ENCODE peak calls at places on chromosomes 12 and 14, in four cellular contexts. One of them, this sample, is unnamed.

GRCh38 chr12:32201996-32202395 is 95.3 kb downstream of the BICD1 start:
- DNase-seq in HCT116: no peak
- DNase-seq in gastrocnemius medialis: no peak
- DNase-seq in psoas muscle: peak; percentile 48
- DNase-seq in this sample: no peak

GRCh38 chr12:54377797-54378515 is 6.6 kb downstream of the ZNF385A start:
- DNase-seq in gastrocnemius medialis: no peak
- DNase-seq in psoas muscle: peak; percentile 39
- DNase-seq in HCT116: no peak
- DNase-seq in this sample: no peak

GRCh38 chr14:94041551-94042346 is 15.6 kb downstream of the OTUB2 start:
- DNase-seq in gastrocnemius medialis: no peak
- DNase-seq in HCT116: no peak
- DNase-seq in psoas muscle: no peak
- DNase-seq in this sample: no peak

GRCh38 chr12:24519759-24520158 is 429.1 kb downstream of the BCAT1 start:
- DNase-seq in HCT116: no peak
- DNase-seq in gastrocnemius medialis: no peak
- DNase-seq in psoas muscle: no peak
- DNase-seq in this sample: no peak

GRCh38 chr12:10701226-10701681 is 21.9 kb downstream of the YBX3 start:
- DNase-seq in gastrocnemius medialis: no peak
- DNase-seq in HCT116: no peak
- DNase-seq in psoas muscle: no peak
- DNase-seq in this sample: no peak

GRCh38 chr12:29148065-29148957 is 767 bp upstream of the FAR2 start:
- DNase-seq in psoas muscle: peak; percentile 55
- DNase-seq in HCT116: no peak
- DNase-seq in gastrocnemius medialis: peak; percentile 29
- DNase-seq in this sample: peak; percentile 27

GRCh38 chr14:75399819-75400678 is 27.8 kb upstream of the JDP2 start:
- DNase-seq in gastrocnemius medialis: peak; percentile 94
- DNase-seq in HCT116: no peak
- DNase-seq in psoas muscle: peak; percentile 96
- DNase-seq in this sample: peak; percentile 88

GRCh38 chr12:45299132-45299692 is 83.3 kb downstream of the ANO6 start:
- DNase-seq in HCT116: peak; percentile 23
- DNase-seq in psoas muscle: no peak
- DNase-seq in gastrocnemius medialis: no peak
- DNase-seq in this sample: no peak

GRCh38 chr12:122830517-122831214 is 4.6 kb upstream of the HIP1R start:
- DNase-seq in psoas muscle: no peak
- DNase-seq in gastrocnemius medialis: no peak
- DNase-seq in HCT116: peak; percentile 87
- DNase-seq in this sample: peak; percentile 78

GRCh38 chr12:97026901-97027300 is 119.8 kb downstream of the NEDD1 start:
- DNase-seq in HCT116: no peak
- DNase-seq in gastrocnemius medialis: no peak
- DNase-seq in psoas muscle: no peak
- DNase-seq in this sample: no peak

GRCh38 chr12:105736498-105736897 is 402.3 kb downstream of the NUAK1 start:
- DNase-seq in psoas muscle: no peak
- DNase-seq in gastrocnemius medialis: no peak
- DNase-seq in HCT116: no peak
- DNase-seq in this sample: no peak

GRCh38 chr12:68474467-68475204 is 136.1 kb upstream of the RAP1B start:
- DNase-seq in psoas muscle: no peak
- DNase-seq in gastrocnemius medialis: no peak
- DNase-seq in HCT116: no peak
- DNase-seq in this sample: no peak

GRCh38 chr12:69479675-69480074 is 9.5 kb downstream of the FRS2 start:
- DNase-seq in HCT116: no peak
- DNase-seq in psoas muscle: no peak
- DNase-seq in gastrocnemius medialis: no peak
- DNase-seq in this sample: no peak

GRCh38 chr12:121033625-121034349 is 5.3 kb downstream of the OASL start:
- DNase-seq in gastrocnemius medialis: no peak
- DNase-seq in psoas muscle: no peak
- DNase-seq in HCT116: peak; percentile 39
- DNase-seq in this sample: peak; percentile 54

GRCh38 chr14:96489327-96489726 is 12.9 kb upstream of the PAPOLA start:
- DNase-seq in HCT116: no peak
- DNase-seq in psoas muscle: no peak
- DNase-seq in gastrocnemius medialis: no peak
- DNase-seq in this sample: no peak

GRCh38 chr14:61119006-61119405 is 138.0 kb downstream of the SLC38A6 start:
- DNase-seq in gastrocnemius medialis: no peak
- DNase-seq in HCT116: no peak
- DNase-seq in psoas muscle: no peak
- DNase-seq in this sample: no peak

GRCh38 chr12:1760566-1761382 is 59.6 kb upstream of the LRTM2 start:
- DNase-seq in HCT116: peak; percentile 68
- DNase-seq in gastrocnemius medialis: no peak
- DNase-seq in psoas muscle: no peak
- DNase-seq in this sample: peak; percentile 6

GRCh38 chr12:104656921-104657320 is 200.2 kb downstream of the CHST11 start:
- DNase-seq in psoas muscle: peak; percentile 74
- DNase-seq in HCT116: no peak
- DNase-seq in gastrocnemius medialis: no peak
- DNase-seq in this sample: no peak

GRCh38 chr12:111405856-111406473 is at the start of gene SH2B3:
- DNase-seq in psoas muscle: no peak
- DNase-seq in HCT116: no peak
- DNase-seq in gastrocnemius medialis: no peak
- DNase-seq in this sample: no peak

GRCh38 chr12:13347241-13348043 is 150.9 kb downstream of the EMP1 start:
- DNase-seq in psoas muscle: no peak
- DNase-seq in HCT116: peak; percentile 27
- DNase-seq in gastrocnemius medialis: no peak
- DNase-seq in this sample: peak; percentile 46

GRCh38 chr12:120369476-120370342 is 745 bp upstream of the MSI1 start:
- DNase-seq in HCT116: no peak
- DNase-seq in psoas muscle: no peak
- DNase-seq in gastrocnemius medialis: no peak
- DNase-seq in this sample: no peak

GRCh38 chr12:80216890-80217559 is 117.7 kb downstream of the OTOGL start:
- DNase-seq in psoas muscle: no peak
- DNase-seq in gastrocnemius medialis: no peak
- DNase-seq in HCT116: no peak
- DNase-seq in this sample: no peak
- TF ChIP-seq CTCF in psoas muscle: no peak
- TF ChIP-seq CTCF in gastrocnemius medialis: no peak
- TF ChIP-seq CTCF in HCT116: no peak
- TF ChIP-seq CTCF in this sample: no peak

GRCh38 chr14:77524536-77524935 is 25.9 kb upstream of the ISM2 start:
- DNase-seq in psoas muscle: no peak
- DNase-seq in HCT116: no peak
- DNase-seq in gastrocnemius medialis: no peak
- DNase-seq in this sample: no peak

GRCh38 chr14:77529963-77530362 is 31.3 kb upstream of the ISM2 start:
- DNase-seq in HCT116: no peak
- DNase-seq in gastrocnemius medialis: no peak
- DNase-seq in psoas muscle: no peak
- DNase-seq in this sample: no peak

GRCh38 chr14:77531071-77531470 is 32.5 kb upstream of the ISM2 start:
- DNase-seq in gastrocnemius medialis: no peak
- DNase-seq in HCT116: no peak
- DNase-seq in psoas muscle: no peak
- DNase-seq in this sample: no peak

GRCh38 chr14:77529213-77529612 is 30.6 kb upstream of the ISM2 start:
- DNase-seq in gastrocnemius medialis: no peak
- DNase-seq in HCT116: no peak
- DNase-seq in psoas muscle: no peak
- DNase-seq in this sample: no peak
- TF ChIP-seq CTCF in gastrocnemius medialis: no peak
- TF ChIP-seq CTCF in HCT116: no peak
- TF ChIP-seq CTCF in psoas muscle: no peak
- TF ChIP-seq CTCF in this sample: no peak

GRCh38 chr12:76785407-76785806 is 21.5 kb downstream of the ZDHHC17 start:
- DNase-seq in psoas muscle: no peak
- DNase-seq in gastrocnemius medialis: no peak
- DNase-seq in HCT116: no peak
- DNase-seq in this sample: no peak

GRCh38 chr12:76787689-76788088 is 23.8 kb downstream of the ZDHHC17 start:
- DNase-seq in gastrocnemius medialis: no peak
- DNase-seq in psoas muscle: no peak
- DNase-seq in HCT116: no peak
- DNase-seq in this sample: no peak

GRCh38 chr12:76782440-76782996 is 18.6 kb downstream of the ZDHHC17 start:
- DNase-seq in HCT116: no peak
- DNase-seq in psoas muscle: no peak
- DNase-seq in gastrocnemius medialis: no peak
- DNase-seq in this sample: no peak

GRCh38 chr12:76786986-76787385 is 23.1 kb downstream of the ZDHHC17 start:
- DNase-seq in psoas muscle: no peak
- DNase-seq in HCT116: no peak
- DNase-seq in gastrocnemius medialis: no peak
- DNase-seq in this sample: no peak

DNA sequence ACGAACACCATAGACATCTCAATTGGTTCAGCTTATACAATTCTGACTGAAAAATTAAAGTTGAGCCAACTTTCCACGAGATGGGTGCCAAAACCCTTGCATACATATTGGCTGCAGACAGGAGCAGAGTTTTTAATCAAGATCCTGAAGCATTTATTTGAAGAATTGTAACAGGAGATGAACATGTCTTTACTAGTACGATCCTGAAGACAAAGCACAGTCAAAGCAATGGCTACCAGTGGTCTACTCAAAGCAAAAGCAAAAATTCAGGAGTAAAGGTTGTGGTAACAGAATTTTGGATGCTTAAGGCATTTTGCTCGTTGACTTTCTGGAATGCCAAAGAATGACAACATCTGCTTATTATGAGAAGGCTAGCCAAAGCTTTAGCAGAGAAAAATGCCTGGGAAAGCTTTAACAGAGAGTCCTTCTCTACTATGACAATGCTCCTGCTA is 20.7 kb downstream of the ZDHHC17 start:
- DNase-seq in psoas muscle: no peak
- DNase-seq in HCT116: no peak
- DNase-seq in gastrocnemius medialis: no peak
- DNase-seq in this sample: no peak
- TF ChIP-seq CTCF in psoas muscle: no peak
- TF ChIP-seq CTCF in HCT116: no peak
- TF ChIP-seq CTCF in gastrocnemius medialis: no peak
- TF ChIP-seq CTCF in this sample: no peak

GRCh38 chr12:26846419-26846818 is 13.4 kb upstream of the ITPR2 start:
- DNase-seq in HCT116: no peak
- DNase-seq in psoas muscle: no peak
- DNase-seq in gastrocnemius medialis: no peak
- DNase-seq in this sample: no peak

GRCh38 chr12:26843306-26843705 is 10.3 kb upstream of the ITPR2 start:
- DNase-seq in gastrocnemius medialis: no peak
- DNase-seq in HCT116: no peak
- DNase-seq in psoas muscle: no peak
- DNase-seq in this sample: no peak

GRCh38 chr12:26845984-26846383 is 13.0 kb upstream of the ITPR2 start:
- DNase-seq in psoas muscle: no peak
- DNase-seq in HCT116: no peak
- DNase-seq in gastrocnemius medialis: no peak
- DNase-seq in this sample: no peak

GRCh38 chr12:26847431-26847830 is 14.4 kb upstream of the ITPR2 start:
- DNase-seq in psoas muscle: no peak
- DNase-seq in HCT116: no peak
- DNase-seq in gastrocnemius medialis: no peak
- DNase-seq in this sample: no peak

GRCh38 chr12:26845057-26845666 is 12.2 kb upstream of the ITPR2 start:
- DNase-seq in psoas muscle: peak; percentile 71
- DNase-seq in gastrocnemius medialis: no peak
- DNase-seq in HCT116: peak; percentile 44
- DNase-seq in this sample: peak; percentile 66
- TF ChIP-seq CTCF in psoas muscle: peak; percentile 74
- TF ChIP-seq CTCF in gastrocnemius medialis: peak; percentile 31
- TF ChIP-seq CTCF in HCT116: peak; percentile 50
- TF ChIP-seq CTCF in this sample: peak; percentile 50

DNA sequence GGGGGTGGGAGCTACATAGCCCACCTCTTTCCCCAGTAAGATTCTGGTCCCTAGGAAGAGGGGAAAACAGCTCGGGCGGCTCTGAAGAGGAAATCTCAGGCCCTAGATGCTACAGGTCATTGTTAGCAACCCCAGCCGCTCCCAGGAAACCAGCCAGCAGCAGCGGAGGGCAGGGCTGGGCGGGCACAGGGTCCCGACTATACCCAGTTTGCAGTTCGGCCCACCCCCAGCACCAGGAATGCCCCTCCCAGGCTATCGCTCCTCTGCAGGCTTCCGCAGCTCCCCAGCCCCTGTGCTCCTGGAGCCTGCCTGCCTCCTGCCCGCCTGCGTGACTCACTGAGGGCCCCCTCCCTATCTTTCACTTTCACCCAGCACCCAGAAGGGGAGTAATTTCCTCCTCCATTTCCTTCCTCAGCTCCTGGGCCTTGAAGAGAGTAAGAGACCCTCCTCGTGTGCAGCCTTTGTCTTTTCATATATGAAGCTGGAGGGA is 27.2 kb upstream of the PNMA1 start:
- DNase-seq in HCT116: no peak
- DNase-seq in psoas muscle: peak; percentile 80
- DNase-seq in gastrocnemius medialis: no peak
- DNase-seq in this sample: peak; percentile 83
- TF ChIP-seq CTCF in HCT116: no peak
- TF ChIP-seq CTCF in psoas muscle: no peak
- TF ChIP-seq CTCF in gastrocnemius medialis: no peak
- TF ChIP-seq CTCF in this sample: no peak

GRCh38 chr12:65695077-65695865 is 129.0 kb upstream of the HMGA2 start:
- DNase-seq in gastrocnemius medialis: no peak
- DNase-seq in HCT116: peak; percentile 93
- DNase-seq in psoas muscle: no peak
- DNase-seq in this sample: peak; percentile 80

GRCh38 chr12:65696227-65696626 is 128.1 kb upstream of the HMGA2 start:
- DNase-seq in HCT116: no peak
- DNase-seq in psoas muscle: no peak
- DNase-seq in gastrocnemius medialis: no peak
- DNase-seq in this sample: no peak

GRCh38 chr12:65703176-65703575 is 121.1 kb upstream of the HMGA2 start:
- DNase-seq in HCT116: no peak
- DNase-seq in psoas muscle: no peak
- DNase-seq in gastrocnemius medialis: no peak
- DNase-seq in this sample: no peak

GRCh38 chr12:65699251-65699650 is 125.0 kb upstream of the HMGA2 start:
- DNase-seq in gastrocnemius medialis: no peak
- DNase-seq in HCT116: no peak
- DNase-seq in psoas muscle: no peak
- DNase-seq in this sample: no peak
- TF ChIP-seq CTCF in gastrocnemius medialis: no peak
- TF ChIP-seq CTCF in HCT116: peak; percentile 14
- TF ChIP-seq CTCF in psoas muscle: no peak
- TF ChIP-seq CTCF in this sample: no peak